ENCODE peak calls at places on chromosomes 13 and 19, in six cellular contexts. E is KBM-7; Y is cerebellar cortex; U is lower lobe of right lung; L is activated CD4-positive, alpha-beta T cell treated with anti-CD3 and anti-CD28 coated beads for 48 hours; N is stimulated activated CD4-positive, alpha-beta T cell treated with anti-CD3 and anti-CD28 coated beads, Interleukin-2, amount 100 ng/mL, for 48 hours. K is an unnamed sample.

GRCh38 chr13:44013666-44014291 is 134.1 kb downstream of the LACC1 start:
- DNase-seq in E (no peak), Y (no peak), U (no peak), L (no peak), N (no peak), K (no peak)

GRCh38 chr13:28349901-28350654 is 144.8 kb downstream of the FLT1 start:
- DNase-seq in E (no peak), Y (no peak), U (no peak), L (no peak), N (no peak), K (no peak)

GRCh38 chr13:90974249-90974954 is 373.1 kb upstream of the MIR17HG start:
- DNase-seq in E (no peak), Y (no peak), U (no peak), L (no peak), N (no peak), K (no peak)

GRCh38 chr19:55032170-55032569 is 5.9 kb downstream of the GP6 start:
- DNase-seq in E (no peak), Y (no peak), U (no peak), L (no peak), N (no peak), K (no peak)

GRCh38 chr19:869245-870177 is 10.0 kb downstream of the CFD start:
- DNase-seq in E (no peak), Y (peak), U (no peak), L (no peak), N (no peak), K (peak)

GRCh38 chr13:46903748-46904147 is 6.9 kb upstream of the HTR2A start:
- DNase-seq in E (no peak), Y (no peak), U (no peak), L (no peak), N (no peak), K (no peak)

GRCh38 chr13:83327091-83327490 is 555.2 kb downstream of the SLITRK1 start:
- DNase-seq in E (no peak), Y (no peak), U (no peak), L (no peak), N (no peak), K (no peak)

GRCh38 chr19:45153339-45154063 is 7.3 kb downstream of the NKPD1 start:
- DNase-seq in E (no peak), Y (no peak), U (no peak), L (peak), N (peak), K (peak)

GRCh38 chr13:112888238-112889111 is 80.5 kb upstream of the MCF2L start:
- DNase-seq in E (no peak), Y (no peak), U (peak), L (no peak), N (no peak), K (no peak)

GRCh38 chr19:48837081-48837524 is 812 bp upstream of the HSD17B14 start:
- DNase-seq in E (no peak), Y (peak), U (peak), L (peak), N (peak), K (peak)

GRCh38 chr19:275000-275399 is 16.2 kb downstream of the PLPP2 start:
- DNase-seq in E (no peak), Y (no peak), U (peak), L (no peak), N (no peak), K (no peak)

GRCh38 chr13:66875264-66875663 is 354.9 kb downstream of the PCDH9 start:
- DNase-seq in E (no peak), Y (no peak), U (no peak), L (no peak), N (no peak), K (no peak)

GRCh38 chr13:34076319-34076718 is 258.4 kb downstream of the RFC3 start:
- DNase-seq in E (no peak), Y (no peak), U (no peak), L (no peak), N (no peak), K (no peak)

GRCh38 chr13:112721198-112722104 is 31.6 kb downstream of the ATP11A start:
- DNase-seq in E (no peak), Y (no peak), U (peak), L (no peak), N (no peak), K (no peak)

GRCh38 chr19:13953021-13953531 is 767 bp downstream of the DCAF15 start:
- DNase-seq in E (peak), Y (peak), U (no peak), L (no peak), N (no peak), K (peak)

GRCh38 chr19:13002389-13002898 is 7.2 kb downstream of the NFIX start:
- DNase-seq in E (no peak), Y (peak), U (no peak), L (no peak), N (no peak), K (no peak)

GRCh38 chr13:114070098-114070799 is 62.2 kb downstream of the RASA3 start:
- DNase-seq in E (no peak), Y (no peak), U (peak), L (no peak), N (no peak), K (no peak)

GRCh38 chr19:1041835-1042685 is 2.2 kb downstream of the ABCA7 start:
- DNase-seq in E (no peak), Y (no peak), U (no peak), L (no peak), N (no peak), K (no peak)

GRCh38 chr19:49413348-49413747 is 9.9 kb downstream of the PTH2 start:
- DNase-seq in E (no peak), Y (no peak), U (no peak), L (no peak), N (no peak), K (no peak)

GRCh38 chr13:80215368-80215767 is 125.6 kb downstream of the SPRY2 start:
- DNase-seq in E (no peak), Y (no peak), U (no peak), L (no peak), N (no peak), K (no peak)

GRCh38 chr19:5145521-5146511 is 176.9 kb downstream of the KDM4B start:
- DNase-seq in E (no peak), Y (no peak), U (peak), L (no peak), N (no peak), K (no peak)

GRCh38 chr19:28633223-28634030 is 579.5 kb downstream of the UQCRFS1 start:
- DNase-seq in E (peak), Y (peak), U (peak), L (peak), N (peak), K (peak)

K was measured in testis.